ENCODE peak calls at places on chromosomes 11 and 22, in six cellular contexts. R is brain microvascular endothelial cell; O is heart left ventricle; I is CD8-positive, alpha-beta T cell; U is WERI-Rb-1; K is PC-3. H is an unnamed sample.

GRCh38 chr22:20517841-20518592 is 10.6 kb downstream of the MED15 start:
- DNase-seq in R (no peak), O (no peak), I (no peak), U (no peak), K (no peak), H (no peak)

GRCh38 chr11:63682045-63682915 is 980 bp downstream of the RTN3 start:
- DNase-seq in R (no peak), O (peak), I (no peak), U (no peak), K (peak), H (no peak)

GRCh38 chr11:20235164-20235563 is 74.9 kb upstream of the DBX1 start:
- DNase-seq in R (no peak), O (no peak), I (no peak), U (no peak), K (no peak), H (no peak)

GRCh38 chr22:23274146-23274526 is 93.8 kb downstream of the BCR start:
- DNase-seq in R (no peak), O (no peak), I (no peak), U (no peak), K (no peak), H (no peak)

GRCh38 chr11:102850973-102851745 is 7.8 kb upstream of the MMP3 start:
- DNase-seq in R (peak), O (no peak), I (no peak), U (no peak), K (peak), H (no peak)

GRCh38 chr11:17812286-17813187 is 78.0 kb downstream of the KCNC1 start:
- DNase-seq in R (no peak), O (no peak), I (no peak), U (no peak), K (peak), H (no peak)

GRCh38 chr22:16563555-16564520 is 28.8 kb downstream of the CCT8L2 start:
- DNase-seq in R (no peak), O (no peak), I (no peak), U (no peak), K (no peak), H (no peak)

GRCh38 chr11:112856591-112856990 is 104.6 kb upstream of the NCAM1 start:
- DNase-seq in R (no peak), O (no peak), I (no peak), U (no peak), K (no peak), H (no peak)

GRCh38 chr11:75454987-75455386 is 22.0 kb upstream of the KLHL35 start:
- DNase-seq in R (no peak), O (no peak), I (no peak), U (no peak), K (no peak), H (no peak)

GRCh38 chr11:130606781-130607511 is 158.5 kb downstream of the ADAMTS15 start:
- DNase-seq in R (no peak), O (no peak), I (no peak), U (no peak), K (peak), H (peak)

GRCh38 chr11:130612291-130612802 is 163.9 kb downstream of the ADAMTS15 start:
- DNase-seq in R (no peak), O (no peak), I (no peak), U (no peak), K (no peak), H (no peak)

GRCh38 chr11:130608267-130608666 is 159.8 kb downstream of the ADAMTS15 start:
- DNase-seq in R (no peak), O (no peak), I (no peak), U (no peak), K (no peak), H (no peak)

GRCh38 chr11:130611791-130612251 is 163.4 kb downstream of the ADAMTS15 start:
- DNase-seq in R (peak), O (no peak), I (no peak), U (no peak), K (peak), H (no peak)

GRCh38 chr11:130609121-130610035 is 160.9 kb downstream of the ADAMTS15 start:
- DNase-seq in R (peak), O (peak), I (no peak), U (no peak), K (no peak), H (peak)
- H3K27ac ChIP-seq in R (no peak), O (peak), I (no peak), U (no peak), K (no peak), H (peak)

GRCh38 chr11:31996159-31996881 is 94.6 kb upstream of the RCN1 start:
- DNase-seq in R (no peak), O (no peak), I (no peak), U (no peak), K (no peak), H (no peak)
- H3K4me3 ChIP-seq in R (no peak), O (no peak), I (no peak), U (no peak), K (no peak), H (no peak)

GRCh38 chr11:57787920-57788716 is 26.5 kb downstream of the CTNND1 start:
- DNase-seq in R (no peak), O (no peak), I (no peak), U (no peak), K (no peak), H (no peak)

GRCh38 chr11:57787205-57787604 is 25.6 kb downstream of the CTNND1 start:
- DNase-seq in R (no peak), O (no peak), I (no peak), U (no peak), K (no peak), H (no peak)

GRCh38 chr11:57786436-57786835 is 24.8 kb downstream of the CTNND1 start:
- DNase-seq in R (no peak), O (no peak), I (no peak), U (no peak), K (no peak), H (no peak)

GRCh38 chr11:57781529-57781943 is 19.9 kb downstream of the CTNND1 start:
- DNase-seq in R (no peak), O (peak), I (no peak), U (no peak), K (peak), H (peak)

DNA sequence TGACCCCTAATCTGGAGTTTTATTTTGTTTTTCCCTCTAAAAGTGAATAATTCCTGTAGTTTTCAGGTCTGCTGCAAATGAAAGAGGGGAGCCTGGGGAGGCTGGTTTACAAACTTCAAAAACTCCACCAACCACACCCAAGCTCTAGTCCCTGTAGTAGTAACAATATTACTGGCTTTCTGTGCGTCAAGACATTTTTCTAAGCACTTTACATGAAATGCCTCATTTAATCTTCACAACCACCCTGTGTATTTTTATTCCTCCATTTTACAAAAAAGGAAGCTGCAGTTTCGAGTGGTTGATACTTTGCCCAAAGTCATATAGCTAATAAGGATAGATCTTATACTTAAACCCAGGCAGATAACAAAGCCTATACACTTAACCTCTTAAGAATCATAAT is 23.5 kb downstream of the CTNND1 start:
- DNase-seq in R (no peak), O (no peak), I (no peak), U (no peak), K (no peak), H (no peak)
- H3K27ac ChIP-seq in R (no peak), O (peak), I (no peak), U (no peak), K (no peak), H (no peak)

GRCh38 chr22:26681395-26681821 is 24.0 kb downstream of the MIAT start:
- DNase-seq in R (peak), O (no peak), I (no peak), U (no peak), K (no peak), H (no peak)

GRCh38 chr22:26684173-26684572 is 26.8 kb downstream of the MIAT start:
- DNase-seq in R (no peak), O (no peak), I (no peak), U (no peak), K (no peak), H (no peak)

GRCh38 chr22:26677217-26677616 is 19.8 kb downstream of the MIAT start:
- DNase-seq in R (no peak), O (no peak), I (no peak), U (no peak), K (no peak), H (no peak)

GRCh38 chr22:26679003-26679629 is 21.7 kb downstream of the MIAT start:
- DNase-seq in R (peak), O (peak), I (peak), U (peak), K (peak), H (peak)

DNA sequence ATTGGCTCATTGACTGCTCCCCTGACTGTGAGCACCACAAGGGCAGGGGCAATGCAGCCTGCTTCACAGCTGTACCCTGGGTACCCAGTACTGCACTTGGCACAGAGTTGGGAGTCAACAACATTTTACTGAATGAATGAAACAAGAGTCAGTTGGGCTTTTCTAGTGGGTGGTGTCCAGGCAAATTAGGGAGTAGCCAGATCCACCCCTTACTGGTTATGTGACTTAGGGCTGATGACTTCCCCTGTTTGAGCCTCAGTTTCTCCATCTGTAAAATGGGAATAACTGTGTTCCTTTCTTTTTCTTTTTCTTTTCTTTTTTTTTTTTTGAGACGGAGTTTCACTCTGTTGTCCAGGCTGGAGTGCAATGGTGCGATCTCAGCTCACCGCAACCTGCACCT is 23.1 kb downstream of the MIAT start:
- DNase-seq in R (no peak), O (no peak), I (no peak), U (no peak), K (no peak), H (no peak)
- H3K4me3 ChIP-seq in R (no peak), O (no peak), I (no peak), U (no peak), K (no peak), H (no peak)

DNA sequence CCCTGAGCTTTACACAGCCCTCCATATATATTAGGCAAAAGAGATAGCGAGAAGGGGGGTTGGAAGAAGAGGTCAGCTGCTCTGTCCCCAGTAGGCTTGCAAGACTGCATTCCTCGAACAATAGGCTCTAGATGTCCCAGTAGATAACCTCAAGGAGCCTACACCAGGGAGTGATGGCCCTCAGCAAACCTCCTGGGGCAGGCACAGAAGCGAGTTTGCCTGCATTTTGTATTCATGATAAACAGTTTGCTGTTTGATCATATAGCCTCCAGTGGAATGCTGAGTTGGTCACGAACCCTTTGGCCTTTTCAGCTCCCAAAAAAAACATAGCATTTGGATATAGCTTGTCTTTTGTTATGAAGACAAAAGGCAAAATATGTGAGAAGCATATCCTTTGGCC is 95.1 kb upstream of the GRAMD1B start:
- DNase-seq in R (no peak), O (no peak), I (no peak), U (no peak), K (no peak), H (no peak)
- H3K27ac ChIP-seq in R (no peak), O (no peak), I (no peak), U (no peak), K (no peak), H (no peak)

H was measured in tibial artery.